ENCODE peak calls at places on chromosomes 7 and 10, in six cellular contexts. Z, I, C, A, V and N are unnamed samples. For H3K4me1, the result is how much of the 10 kb centered on the place peaks cover.

GRCh38 chr7:19958309-19958896 is 185.0 kb upstream of the TMEM196 start:
- DNase-seq in Z (peak), I (peak), C (no peak), A (no peak), V (no peak), N (no peak)

GRCh38 chr7:116952640-116953371 is 495 bp upstream of the ST7 start:
- DNase-seq in Z (peak), I (peak), C (peak), A (peak), V (peak), N (peak)

GRCh38 chr10:132965411-132966057 is 23.2 kb upstream of the CFAP46 start:
- DNase-seq in Z (no peak), I (no peak), C (no peak), A (no peak), V (no peak), N (no peak)

GRCh38 chr7:7830122-7830878 is 111.9 kb upstream of the RPA3 start:
- DNase-seq in Z (peak), I (no peak), C (no peak), A (no peak), V (no peak), N (no peak)

GRCh38 chr7:26705567-26705966 is 158.8 kb downstream of the SKAP2 start:
- DNase-seq in Z (peak), I (peak), C (no peak), A (no peak), V (no peak), N (no peak)

GRCh38 chr10:61478621-61479312 is 25.6 kb upstream of the TMEM26 start:
- DNase-seq in Z (no peak), I (no peak), C (no peak), A (no peak), V (no peak), N (no peak)

GRCh38 chr7:78167825-78168224 is 369.3 kb downstream of the PHTF2 start:
- DNase-seq in Z (no peak), I (no peak), C (no peak), A (no peak), V (no peak), N (no peak)

GRCh38 chr7:112199035-112199655 is 7.1 kb downstream of the DOCK4 start:
- DNase-seq in Z (no peak), I (peak), C (no peak), A (no peak), V (no peak), N (no peak)

GRCh38 chr10:62761115-62761514 is 43.4 kb upstream of the ADO start:
- DNase-seq in Z (peak), I (no peak), C (no peak), A (no peak), V (no peak), N (no peak)

GRCh38 chr10:24872049-24872789 is 80.2 kb downstream of the PRTFDC1 start:
- DNase-seq in Z (peak), I (no peak), C (no peak), A (peak), V (no peak), N (no peak)

GRCh38 chr10:121137533-121137932 is 286.4 kb downstream of the WDR11 start:
- DNase-seq in Z (no peak), I (no peak), C (no peak), A (no peak), V (no peak), N (no peak)

GRCh38 chr10:126277177-126277576 is 111.1 kb downstream of the ADAM12 start:
- DNase-seq in Z (no peak), I (no peak), C (no peak), A (peak), V (no peak), N (no peak)

GRCh38 chr10:123608047-123608446 is 58.1 kb upstream of the GPR26 start:
- DNase-seq in Z (no peak), I (no peak), C (no peak), A (no peak), V (no peak), N (no peak)

GRCh38 chr10:17181751-17182150 is 19.7 kb downstream of the TRDMT1 start:
- DNase-seq in Z (peak), I (no peak), C (no peak), A (no peak), V (no peak), N (no peak)

GRCh38 chr10:43986396-43986795 is 337.7 kb upstream of the ZNF32 start:
- DNase-seq in Z (no peak), I (no peak), C (no peak), A (no peak), V (no peak), N (no peak)

GRCh38 chr10:124645496-124646095 is 98.6 kb downstream of the FAM53B start:
- DNase-seq in Z (no peak), I (no peak), C (peak), A (no peak), V (no peak), N (no peak)

GRCh38 chr10:69473304-69473985 is 22.2 kb downstream of the TSPAN15 start:
- DNase-seq in Z (no peak), I (no peak), C (no peak), A (no peak), V (no peak), N (no peak)

DNA sequence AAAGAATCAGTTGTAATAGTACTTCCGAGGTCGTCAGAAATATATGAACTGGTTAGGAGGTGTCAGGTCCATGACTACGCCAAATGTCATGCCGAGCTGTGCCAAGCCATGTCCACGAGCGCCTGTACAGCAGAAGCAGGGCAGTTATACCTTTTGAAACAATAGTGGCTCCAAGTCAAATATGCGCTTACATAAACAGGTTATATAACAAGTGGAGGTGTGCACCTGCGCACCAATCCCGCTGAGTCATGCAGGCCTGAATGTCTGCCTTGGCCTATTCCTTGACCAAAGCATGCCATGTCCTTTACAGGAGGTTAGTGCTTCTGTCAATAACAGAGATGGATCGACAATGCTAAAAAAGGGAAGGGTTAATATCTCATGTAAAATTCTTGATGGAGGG is 21.3 kb upstream of the TRUB1 start:
- DNase-seq in Z (no peak), I (no peak), C (no peak), A (no peak), V (no peak), N (no peak)
- TF ChIP-seq CTCF in Z (no peak), I (no peak), C (no peak), A (no peak), V (no peak), N (no peak)

DNA sequence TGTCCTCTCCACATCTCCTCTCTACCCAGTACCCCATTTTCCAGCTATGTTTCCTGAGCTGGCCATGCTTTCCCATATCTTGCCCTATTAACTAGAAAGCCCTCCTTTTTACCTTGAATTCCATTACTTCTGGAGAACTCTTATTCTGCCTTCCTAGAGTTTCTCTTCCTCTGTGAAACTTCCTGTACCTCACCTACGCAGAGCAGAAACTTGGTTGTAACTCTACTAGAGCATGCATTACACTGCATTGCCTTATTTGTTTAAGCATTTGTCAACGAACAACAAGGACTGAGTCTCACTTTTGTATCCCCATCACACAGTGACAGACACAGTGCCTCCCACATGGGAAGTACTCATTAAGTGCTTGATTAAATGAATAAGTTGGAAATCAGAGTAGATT is 36.4 kb downstream of the VCL start:
- DNase-seq in Z (no peak), I (no peak), C (no peak), A (no peak), V (no peak), N (no peak)
- H3K4me1 ChIP-seq in Z (under half), I (under half), C (half or more), A (under half), V (half or more), N (under half)

DNA sequence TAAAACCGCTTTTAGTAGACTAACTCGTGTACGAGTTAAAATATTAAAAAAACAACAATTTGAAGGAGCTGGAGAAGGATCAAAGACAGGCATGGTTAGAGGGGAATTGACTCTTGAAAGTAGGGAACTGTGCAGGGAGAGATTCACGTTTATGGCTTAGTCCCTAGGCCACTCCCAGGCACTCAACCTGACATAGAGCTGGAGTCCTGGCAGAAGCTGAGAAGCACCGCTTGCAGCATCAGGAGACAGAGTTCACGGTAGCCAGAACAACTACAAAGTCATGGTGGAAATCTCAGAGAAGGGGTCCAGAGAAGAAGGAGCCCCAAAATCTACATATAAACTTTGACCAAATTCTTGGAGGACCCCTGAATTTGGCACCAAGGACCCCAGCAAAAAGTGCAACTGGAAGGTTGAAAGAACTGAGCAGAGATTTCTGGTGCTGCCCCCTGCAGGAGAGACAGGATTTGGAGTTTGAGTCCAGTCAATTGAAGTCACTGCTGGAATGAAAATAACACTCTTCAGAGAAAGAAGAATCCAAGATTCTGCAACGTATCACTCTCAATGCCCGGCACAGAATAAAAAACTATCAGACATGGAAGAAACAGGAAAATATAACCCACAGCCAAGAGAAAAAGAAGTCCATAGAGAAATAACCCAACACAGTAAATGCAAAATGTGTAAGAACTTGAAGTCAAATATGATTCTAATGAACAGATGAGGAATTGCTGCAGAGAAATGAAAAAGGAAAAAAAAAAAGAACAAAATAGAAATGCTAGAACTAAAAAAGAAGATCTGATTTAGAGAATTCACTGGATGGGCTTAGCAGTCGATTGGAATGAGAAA is 493.3 kb upstream of the PODXL start:
- DNase-seq in Z (no peak), I (peak), C (no peak), A (peak), V (no peak), N (no peak)
- TF ChIP-seq CTCF in Z (peak), I (peak), C (peak), A (peak), V (no peak), N (peak)

DNA sequence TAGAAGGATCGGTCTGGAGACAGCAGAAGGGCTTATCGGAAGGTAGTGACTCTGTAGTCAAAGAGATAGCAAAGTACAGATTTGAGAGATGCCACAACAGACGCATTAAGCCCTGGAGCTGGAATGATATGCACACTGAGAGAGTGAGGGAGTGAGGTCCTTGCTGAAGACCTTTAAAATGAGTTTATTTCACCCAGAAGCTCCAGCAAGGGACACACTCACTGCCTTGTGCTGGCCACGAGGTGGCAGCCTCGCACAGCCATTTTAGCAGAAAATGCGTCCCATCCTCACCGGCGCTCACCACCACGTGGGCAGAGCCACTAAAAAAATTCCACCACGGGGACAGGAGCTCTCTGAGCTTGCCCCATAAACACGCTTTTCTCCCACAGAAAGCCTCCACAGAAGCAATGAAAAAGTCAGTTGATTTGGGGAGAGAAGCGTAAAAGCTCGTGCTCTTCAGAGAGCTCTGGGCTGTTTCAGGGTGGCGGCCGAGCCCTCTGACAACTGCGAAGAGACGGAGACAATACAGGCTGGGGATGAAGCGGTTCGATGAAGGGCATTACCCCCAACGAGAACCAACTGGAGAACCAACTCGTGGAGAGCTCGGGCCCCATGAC is 163.0 kb upstream of the KLF14 start:
- DNase-seq in Z (peak), I (peak), C (peak), A (peak), V (no peak), N (peak)
- H3K4me1 ChIP-seq in Z (half or more), I (half or more), C (half or more), A (under half), V (half or more), N (under half)

GRCh38 chr7:12683678-12684077 is 3.8 kb upstream of the ARL4A start:
- DNase-seq in Z (no peak), I (peak), C (no peak), A (no peak), V (no peak), N (no peak)
- TF ChIP-seq CTCF in Z (peak), I (peak), C (peak), A (peak), V (no peak), N (no peak)